ENCODE peak calls at places on chromosome 3, in five cellular contexts. One of them, this sample, is unnamed. For H3K9me3, the result is how much of the 10 kb centered on the place peaks cover.

GRCh38 chr3:34174740-34175139 is 376.3 kb downstream of the PDCD6IP start:
- DNase-seq in HCT116: no peak
- DNase-seq in OCI-LY7: no peak
- DNase-seq in neural progenitor cell: no peak
- DNase-seq in SK-N-SH: no peak
- DNase-seq in this sample: no peak

GRCh38 chr3:51388286-51389029 is 2.6 kb upstream of the RBM15B start:
- DNase-seq in HCT116: peak
- DNase-seq in OCI-LY7: peak
- DNase-seq in neural progenitor cell: no peak
- DNase-seq in SK-N-SH: no peak
- DNase-seq in this sample: no peak

GRCh38 chr3:160400631-160401150 is 1.2 kb downstream of the SMC4 start:
- DNase-seq in HCT116: no peak
- DNase-seq in OCI-LY7: peak
- DNase-seq in neural progenitor cell: peak
- DNase-seq in SK-N-SH: peak
- DNase-seq in this sample: peak

GRCh38 chr3:2156244-2156847 is 57.7 kb downstream of the CNTN4 start:
- DNase-seq in HCT116: no peak
- DNase-seq in OCI-LY7: no peak
- DNase-seq in neural progenitor cell: peak
- DNase-seq in SK-N-SH: no peak
- DNase-seq in this sample: peak

GRCh38 chr3:100254168-100254777 is 6.5 kb upstream of the TBC1D23 start:
- DNase-seq in HCT116: peak
- DNase-seq in OCI-LY7: peak
- DNase-seq in neural progenitor cell: peak
- DNase-seq in SK-N-SH: peak
- DNase-seq in this sample: peak

GRCh38 chr3:4644954-4645353 is 151.8 kb downstream of the ITPR1 start:
- DNase-seq in HCT116: no peak
- DNase-seq in OCI-LY7: no peak
- DNase-seq in neural progenitor cell: no peak
- DNase-seq in SK-N-SH: no peak
- DNase-seq in this sample: no peak

GRCh38 chr3:15969874-15970640 is 172.3 kb upstream of the ANKRD28 start:
- DNase-seq in HCT116: no peak
- DNase-seq in OCI-LY7: no peak
- DNase-seq in neural progenitor cell: no peak
- DNase-seq in SK-N-SH: no peak
- DNase-seq in this sample: peak

GRCh38 chr3:46517016-46517770 is 19.4 kb downstream of the RTP3 start:
- DNase-seq in HCT116: peak
- DNase-seq in OCI-LY7: no peak
- DNase-seq in neural progenitor cell: no peak
- DNase-seq in SK-N-SH: no peak
- DNase-seq in this sample: no peak

GRCh38 chr3:197352382-197352781 is 54.0 kb upstream of the DLG1 start:
- DNase-seq in HCT116: no peak
- DNase-seq in OCI-LY7: no peak
- DNase-seq in neural progenitor cell: no peak
- DNase-seq in SK-N-SH: peak
- DNase-seq in this sample: no peak

GRCh38 chr3:8490079-8490552 is 11.5 kb upstream of the LMCD1 start:
- DNase-seq in HCT116: no peak
- DNase-seq in OCI-LY7: no peak
- DNase-seq in neural progenitor cell: no peak
- DNase-seq in SK-N-SH: no peak
- DNase-seq in this sample: no peak

GRCh38 chr3:48194446-48195071 is 6.3 kb upstream of the CDC25A start:
- DNase-seq in HCT116: peak
- DNase-seq in OCI-LY7: peak
- DNase-seq in neural progenitor cell: peak
- DNase-seq in SK-N-SH: peak
- DNase-seq in this sample: peak

GRCh38 chr3:39935261-39935660 is 125.9 kb downstream of the MYRIP start:
- DNase-seq in HCT116: no peak
- DNase-seq in OCI-LY7: no peak
- DNase-seq in neural progenitor cell: no peak
- DNase-seq in SK-N-SH: no peak
- DNase-seq in this sample: no peak

GRCh38 chr3:137768361-137769320 is 4.5 kb downstream of the SOX14 start:
- DNase-seq in HCT116: no peak
- DNase-seq in OCI-LY7: no peak
- DNase-seq in neural progenitor cell: peak
- DNase-seq in SK-N-SH: peak
- DNase-seq in this sample: no peak

GRCh38 chr3:120560304-120561250 is 35.6 kb upstream of the NDUFB4 start:
- DNase-seq in HCT116: no peak
- DNase-seq in OCI-LY7: no peak
- DNase-seq in neural progenitor cell: peak
- DNase-seq in SK-N-SH: no peak
- DNase-seq in this sample: no peak

GRCh38 chr3:48018841-48019240 is 2.6 kb upstream of the MAP4 start:
- DNase-seq in HCT116: no peak
- DNase-seq in OCI-LY7: no peak
- DNase-seq in neural progenitor cell: no peak
- DNase-seq in SK-N-SH: no peak
- DNase-seq in this sample: no peak

GRCh38 chr3:178707632-178708031 is 171.4 kb downstream of the KCNMB2 start:
- DNase-seq in HCT116: no peak
- DNase-seq in OCI-LY7: no peak
- DNase-seq in neural progenitor cell: no peak
- DNase-seq in SK-N-SH: no peak
- DNase-seq in this sample: peak

GRCh38 chr3:46348811-46349482 is 5.0 kb upstream of the CCR2 start:
- DNase-seq in HCT116: no peak
- DNase-seq in OCI-LY7: no peak
- DNase-seq in neural progenitor cell: no peak
- DNase-seq in SK-N-SH: no peak
- DNase-seq in this sample: peak

GRCh38 chr3:33063651-33064051 is 33.3 kb downstream of the GLB1 start:
- DNase-seq in HCT116: no peak
- DNase-seq in OCI-LY7: peak
- DNase-seq in neural progenitor cell: no peak
- DNase-seq in SK-N-SH: no peak
- DNase-seq in this sample: peak

GRCh38 chr3:47079432-47079831 is 84.5 kb downstream of the SETD2 start:
- DNase-seq in HCT116: no peak
- DNase-seq in OCI-LY7: no peak
- DNase-seq in neural progenitor cell: no peak
- DNase-seq in SK-N-SH: no peak
- DNase-seq in this sample: no peak

GRCh38 chr3:18111702-18112311 is 313.3 kb downstream of the SATB1 start:
- DNase-seq in HCT116: peak
- DNase-seq in OCI-LY7: peak
- DNase-seq in neural progenitor cell: peak
- DNase-seq in SK-N-SH: peak
- DNase-seq in this sample: peak

GRCh38 chr3:56629044-56629443 is 54.0 kb downstream of the TASOR start:
- DNase-seq in HCT116: no peak
- DNase-seq in OCI-LY7: no peak
- DNase-seq in neural progenitor cell: no peak
- DNase-seq in SK-N-SH: no peak
- DNase-seq in this sample: no peak

GRCh38 chr3:153287017-153287416 is 125.0 kb downstream of the RAP2B start:
- DNase-seq in HCT116: no peak
- DNase-seq in OCI-LY7: no peak
- DNase-seq in neural progenitor cell: no peak
- DNase-seq in SK-N-SH: no peak
- DNase-seq in this sample: no peak

GRCh38 chr3:14555835-14556234 is 15.7 kb upstream of the GRIP2 start:
- DNase-seq in HCT116: no peak
- DNase-seq in OCI-LY7: no peak
- DNase-seq in neural progenitor cell: no peak
- DNase-seq in SK-N-SH: no peak
- DNase-seq in this sample: no peak

GRCh38 chr3:118425272-118425837 is 609.3 kb downstream of the IGSF11 start:
- DNase-seq in HCT116: no peak
- DNase-seq in OCI-LY7: no peak
- DNase-seq in neural progenitor cell: no peak
- DNase-seq in SK-N-SH: no peak
- DNase-seq in this sample: no peak

GRCh38 chr3:13062647-13063046 is 10.6 kb downstream of the IQSEC1 start:
- DNase-seq in HCT116: no peak
- DNase-seq in OCI-LY7: no peak
- DNase-seq in neural progenitor cell: no peak
- DNase-seq in SK-N-SH: no peak
- DNase-seq in this sample: no peak

GRCh38 chr3:37456270-37456708 is 281.9 kb upstream of the LRRFIP2 start:
- DNase-seq in HCT116: no peak
- DNase-seq in OCI-LY7: no peak
- DNase-seq in neural progenitor cell: no peak
- DNase-seq in SK-N-SH: peak
- DNase-seq in this sample: no peak

GRCh38 chr3:191257286-191257685 is 58.2 kb downstream of the OSTN start:
- DNase-seq in HCT116: no peak
- DNase-seq in OCI-LY7: no peak
- DNase-seq in neural progenitor cell: no peak
- DNase-seq in SK-N-SH: no peak
- DNase-seq in this sample: no peak

GRCh38 chr3:131591394-131591990 is 88.7 kb upstream of the MRPL3 start:
- DNase-seq in HCT116: no peak
- DNase-seq in OCI-LY7: no peak
- DNase-seq in neural progenitor cell: peak
- DNase-seq in SK-N-SH: no peak
- DNase-seq in this sample: no peak

GRCh38 chr3:48938156-48938555 is 19.5 kb downstream of the ARIH2 start:
- DNase-seq in HCT116: no peak
- DNase-seq in OCI-LY7: no peak
- DNase-seq in neural progenitor cell: no peak
- DNase-seq in SK-N-SH: no peak
- DNase-seq in this sample: no peak

GRCh38 chr3:120448707-120449650 is 1.8 kb downstream of the FSTL1 start:
- DNase-seq in HCT116: no peak
- DNase-seq in OCI-LY7: no peak
- DNase-seq in neural progenitor cell: peak
- DNase-seq in SK-N-SH: no peak
- DNase-seq in this sample: no peak

GRCh38 chr3:136075816-136076215 is 110.3 kb downstream of the PPP2R3A start:
- DNase-seq in HCT116: no peak
- DNase-seq in OCI-LY7: no peak
- DNase-seq in neural progenitor cell: no peak
- DNase-seq in SK-N-SH: no peak
- DNase-seq in this sample: no peak

GRCh38 chr3:12869025-12869695 is 27.8 kb upstream of the RPL32 start:
- DNase-seq in HCT116: no peak
- DNase-seq in OCI-LY7: peak
- DNase-seq in neural progenitor cell: peak
- DNase-seq in SK-N-SH: peak
- DNase-seq in this sample: peak

GRCh38 chr3:186105543-186105942 is 3.3 kb downstream of the ETV5 start:
- DNase-seq in HCT116: no peak
- DNase-seq in OCI-LY7: no peak
- DNase-seq in neural progenitor cell: no peak
- DNase-seq in SK-N-SH: no peak
- DNase-seq in this sample: no peak

GRCh38 chr3:186107148-186108105 is 1.5 kb downstream of the ETV5 start:
- DNase-seq in HCT116: peak
- DNase-seq in OCI-LY7: peak
- DNase-seq in neural progenitor cell: peak
- DNase-seq in SK-N-SH: peak
- DNase-seq in this sample: peak

GRCh38 chr3:186108941-186109865 is at the start of gene ETV5:
- DNase-seq in HCT116: peak
- DNase-seq in OCI-LY7: peak
- DNase-seq in neural progenitor cell: peak
- DNase-seq in SK-N-SH: peak
- DNase-seq in this sample: peak

GRCh38 chr3:186109897-186110803 is 1.3 kb upstream of the ETV5 start:
- DNase-seq in HCT116: no peak
- DNase-seq in OCI-LY7: no peak
- DNase-seq in neural progenitor cell: peak
- DNase-seq in SK-N-SH: peak
- DNase-seq in this sample: no peak

GRCh38 chr3:186108106-186108940 is 566 bp downstream of the ETV5 start:
- DNase-seq in HCT116: peak
- DNase-seq in OCI-LY7: peak
- DNase-seq in neural progenitor cell: peak
- DNase-seq in SK-N-SH: peak
- DNase-seq in this sample: peak
- TF ChIP-seq EZH2phosphoT487 in HCT116: no peak
- TF ChIP-seq EZH2phosphoT487 in OCI-LY7: no peak
- TF ChIP-seq EZH2phosphoT487 in neural progenitor cell: peak
- TF ChIP-seq EZH2phosphoT487 in SK-N-SH: no peak
- TF ChIP-seq EZH2phosphoT487 in this sample: no peak

DNA sequence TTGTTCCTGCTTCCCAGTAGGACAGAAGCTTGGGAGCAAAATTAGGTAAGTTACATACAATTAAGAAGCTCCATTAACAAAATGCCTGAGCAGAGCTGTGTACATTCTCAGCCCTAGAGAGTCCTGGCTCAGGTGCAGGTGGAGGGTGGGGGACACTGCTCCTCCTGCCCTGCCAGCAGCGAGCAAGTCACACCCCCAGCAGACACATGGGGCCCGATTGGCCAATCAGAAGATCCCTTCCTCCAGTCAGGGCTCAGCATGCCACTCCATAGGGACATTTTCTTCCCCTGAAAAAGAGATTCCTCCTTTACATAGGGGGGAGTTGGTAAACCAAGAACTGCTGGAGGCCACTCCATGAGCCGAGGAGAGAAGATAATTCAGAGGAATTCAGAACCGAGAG is 62.1 kb downstream of the PLXNA1 start:
- DNase-seq in HCT116: peak
- DNase-seq in OCI-LY7: peak
- DNase-seq in neural progenitor cell: peak
- DNase-seq in SK-N-SH: peak
- DNase-seq in this sample: peak
- H2AFZ ChIP-seq in HCT116: peak
- H2AFZ ChIP-seq in OCI-LY7: no peak
- H2AFZ ChIP-seq in neural progenitor cell: peak
- H2AFZ ChIP-seq in SK-N-SH: no peak
- H2AFZ ChIP-seq in this sample: peak

DNA sequence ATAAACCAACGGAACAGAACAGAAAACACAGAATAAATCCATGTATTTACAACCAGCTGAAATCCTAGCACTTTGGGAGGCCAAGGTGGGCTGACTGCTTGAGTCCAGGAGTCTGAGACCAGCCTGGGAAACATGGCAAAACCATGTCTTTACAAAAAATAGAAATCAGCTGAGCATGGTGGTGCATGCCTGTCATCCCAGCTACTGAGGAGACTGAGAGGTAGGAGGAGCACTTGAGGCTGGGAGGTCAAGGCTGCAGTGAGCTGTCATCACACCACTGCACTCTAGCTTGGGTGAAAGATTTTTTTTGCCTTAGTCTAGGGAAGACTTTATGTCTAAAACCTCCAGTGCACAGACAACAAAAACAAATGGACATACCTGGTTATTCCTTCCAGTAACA is 120.7 kb downstream of the STT3B start:
- DNase-seq in HCT116: no peak
- DNase-seq in OCI-LY7: no peak
- DNase-seq in neural progenitor cell: no peak
- DNase-seq in SK-N-SH: no peak
- DNase-seq in this sample: no peak
- H3K9me3 ChIP-seq in HCT116: under half
- H3K9me3 ChIP-seq in OCI-LY7: under half
- H3K9me3 ChIP-seq in neural progenitor cell: under half
- H3K9me3 ChIP-seq in SK-N-SH: under half
- H3K9me3 ChIP-seq in this sample: under half

GRCh38 chr3:42256135-42256819 is 9.7 kb downstream of the CCK start:
- DNase-seq in HCT116: peak
- DNase-seq in OCI-LY7: no peak
- DNase-seq in neural progenitor cell: no peak
- DNase-seq in SK-N-SH: no peak
- DNase-seq in this sample: no peak
- TF ChIP-seq EZH2phosphoT487 in HCT116: no peak
- TF ChIP-seq EZH2phosphoT487 in OCI-LY7: no peak
- TF ChIP-seq EZH2phosphoT487 in neural progenitor cell: no peak
- TF ChIP-seq EZH2phosphoT487 in SK-N-SH: no peak
- TF ChIP-seq EZH2phosphoT487 in this sample: no peak